ENCODE peak calls at places on chromosomes 13 and 19, in five cellular contexts. X is endothelial cell, I is mammary epithelial cell, Y is choroid plexus epithelial cell, U is tibial artery. Z is an unnamed sample.
A peak's percentile ranks its signal among the peaks of the same experiment; 100 is the strongest.

GRCh38 chr19:2167896-2168618 is 4.3 kb downstream of the DOT1L start:
- DNase-seq in U (peak; percentile 83), Y (peak; percentile 59), I (peak; percentile 25), X (no peak), Z (peak; percentile 50)

GRCh38 chr19:50332264-50333038 is 3.3 kb upstream of the KCNC3 start:
- DNase-seq in X (no peak), I (no peak), U (no peak), Y (no peak), Z (no peak)

GRCh38 chr13:45521292-45521691 is 56.6 kb downstream of the COG3 start:
- DNase-seq in Y (peak; percentile 81), U (peak; percentile 29), I (peak; percentile 46), X (no peak), Z (peak; percentile 51)

GRCh38 chr13:21917046-21918010 is 246.5 kb downstream of the FGF9 start:
- DNase-seq in I (no peak), U (no peak), Y (no peak), X (no peak), Z (peak; percentile 4)

GRCh38 chr19:14555918-14556661 is 15.8 kb downstream of the NDUFB7 start:
- DNase-seq in I (peak; percentile 82), U (no peak), X (no peak), Y (peak; percentile 43), Z (peak; percentile 44)

GRCh38 chr19:55667958-55668357 is 7.1 kb upstream of the EPN1 start:
- DNase-seq in U (no peak), I (no peak), X (no peak), Y (no peak), Z (no peak)

GRCh38 chr13:70568571-70568970 is 460.3 kb upstream of the KLHL1 start:
- DNase-seq in U (no peak), I (peak; percentile 11), X (peak; percentile 39), Y (peak; percentile 76), Z (peak; percentile 30)

GRCh38 chr19:54431255-54431838 is 16.1 kb downstream of the TTYH1 start:
- DNase-seq in I (peak; percentile 53), U (no peak), Y (peak; percentile 72), X (no peak), Z (peak; percentile 12)

GRCh38 chr13:99432637-99433542 is 68.4 kb upstream of the TM9SF2 start:
- DNase-seq in U (peak; percentile 73), I (peak; percentile 34), Y (peak; percentile 79), X (peak; percentile 50), Z (peak; percentile 79)

GRCh38 chr19:28519950-28520861 is 692.7 kb downstream of the UQCRFS1 start:
- DNase-seq in I (no peak), U (no peak), X (no peak), Y (no peak), Z (no peak)

GRCh38 chr19:47730910-47731309 is 14.4 kb upstream of the NOP53 start:
- DNase-seq in Y (no peak), I (no peak), U (no peak), X (no peak), Z (no peak)

GRCh38 chr19:42846597-42846996 is 32.9 kb downstream of the PSG1 start:
- DNase-seq in X (no peak), I (no peak), Y (no peak), U (no peak), Z (no peak)

GRCh38 chr19:38599722-38600121 is 18.0 kb downstream of the MAP4K1 start:
- DNase-seq in Y (no peak), I (no peak), U (no peak), X (no peak), Z (no peak)

GRCh38 chr13:98224557-98224956 is 47.5 kb upstream of the RNF113B start:
- DNase-seq in Y (no peak), I (no peak), X (no peak), U (no peak), Z (no peak)

GRCh38 chr13:98576963-98577822 is at the start of gene STK24:
- DNase-seq in X (peak; percentile 87), U (no peak), I (peak; percentile 66), Y (peak; percentile 85), Z (peak; percentile 90)

GRCh38 chr19:5424192-5424973 is 30.8 kb upstream of the ZNRF4 start:
- DNase-seq in Y (no peak), U (no peak), I (no peak), X (no peak), Z (no peak)

GRCh38 chr13:50400930-50401553 is 385.8 kb downstream of the KCNRG start:
- DNase-seq in I (peak; percentile 89), Y (peak; percentile 83), U (no peak), X (no peak), Z (peak; percentile 47)

GRCh38 chr19:48501446-48501960 is 10.1 kb downstream of the LMTK3 start:
- DNase-seq in X (no peak), I (peak; percentile 93), Y (no peak), U (no peak), Z (no peak)

GRCh38 chr19:14059652-14060155 is 2.2 kb downstream of the PALM3 start:
- DNase-seq in I (no peak), Y (no peak), X (no peak), U (no peak), Z (no peak)

GRCh38 chr19:13165091-13165997 is 15.1 kb downstream of the IER2 start:
- DNase-seq in I (no peak), U (no peak), Y (peak; percentile 36), X (no peak), Z (peak; percentile 78)

GRCh38 chr19:19059837-19060611 is 3.8 kb upstream of the SLC25A42 start:
- DNase-seq in Y (no peak), I (no peak), X (no peak), U (no peak), Z (no peak)

DNA sequence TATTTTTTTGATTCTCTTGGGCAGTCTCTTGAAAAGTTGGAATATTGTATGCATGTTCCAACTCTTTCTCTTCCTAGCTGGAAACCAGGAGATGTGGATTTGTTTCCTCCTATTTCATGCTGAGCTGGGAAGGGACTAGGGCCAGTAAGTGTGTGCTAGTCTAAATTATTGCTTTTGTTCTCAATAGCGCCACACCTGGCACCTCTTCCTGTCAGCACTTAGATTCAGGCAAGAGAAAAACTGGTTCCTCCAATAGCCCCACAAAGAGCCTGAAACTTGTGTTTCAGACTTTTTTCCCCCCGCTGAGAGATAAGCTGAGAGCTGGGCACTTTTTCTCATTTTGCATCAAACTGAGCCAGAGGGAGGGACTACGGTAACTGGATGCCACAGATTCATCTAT is 353.4 kb downstream of the OLFM4 start:
- DNase-seq in X (no peak), Y (no peak), U (no peak), I (no peak), Z (no peak)
- TF ChIP-seq CTCF in X (no peak), Y (no peak), U (no peak), I (no peak), Z (no peak)

DNA sequence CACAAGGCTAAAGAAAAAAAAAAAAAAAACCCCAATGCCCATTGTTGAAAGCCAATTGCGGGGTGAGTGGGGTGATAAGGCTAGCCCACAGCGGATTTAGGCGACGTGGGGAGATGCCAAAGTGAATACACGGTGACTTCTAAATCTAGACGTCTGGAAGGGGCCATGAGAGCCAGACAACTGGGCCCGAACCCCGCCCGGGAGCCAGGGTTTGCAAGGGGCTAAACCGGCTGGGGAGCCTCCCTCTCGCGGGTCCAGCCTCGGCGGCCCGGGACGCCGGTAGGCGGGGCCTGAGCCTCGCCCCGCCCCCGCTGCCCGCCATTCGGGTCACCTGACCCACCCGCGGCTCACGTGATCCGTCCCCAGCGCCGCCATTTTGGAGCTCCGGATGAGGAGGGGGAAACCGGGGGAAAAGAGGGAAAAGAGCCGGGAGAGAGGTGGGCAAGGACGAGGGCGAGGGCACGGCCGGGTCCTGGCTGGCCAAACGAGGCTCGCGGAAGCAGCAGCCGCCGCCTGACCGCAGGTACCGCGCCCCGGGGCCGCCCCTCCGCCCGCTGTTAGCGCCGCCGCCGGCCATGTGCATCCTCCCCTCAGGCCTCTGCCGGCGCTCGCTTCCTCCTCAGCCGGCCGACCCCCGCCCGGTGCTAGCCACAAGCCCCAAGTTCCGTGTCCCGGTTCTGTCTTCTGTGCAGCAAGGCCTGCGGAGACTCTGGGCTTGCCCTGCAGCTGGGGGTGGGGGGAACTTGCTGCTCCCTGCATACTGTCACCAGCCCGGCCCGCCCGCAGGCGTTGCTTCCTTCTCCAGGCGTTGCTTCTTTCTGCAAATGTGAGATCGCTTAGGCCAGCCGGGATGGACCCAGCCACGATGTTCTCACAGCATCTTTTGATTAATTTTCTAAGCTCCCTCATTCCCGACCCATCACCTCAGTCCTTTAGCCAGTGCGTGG is at the start of gene ZNF507:
- DNase-seq in U (peak; percentile 72), X (peak; percentile 89), I (peak; percentile 61), Y (peak; percentile 69), Z (peak; percentile 73)
- TF ChIP-seq CTCF in U (no peak), X (no peak), I (no peak), Y (no peak), Z (no peak)

GRCh38 chr13:112859817-112860190 is 109.2 kb upstream of the MCF2L start:
- DNase-seq in I (no peak), Y (peak; percentile 70), U (no peak), X (no peak), Z (peak; percentile 22)

GRCh38 chr13:112854321-112854720 is 114.7 kb upstream of the MCF2L start:
- DNase-seq in U (no peak), I (no peak), X (no peak), Y (no peak), Z (no peak)

GRCh38 chr13:112859128-112859816 is 109.7 kb upstream of the MCF2L start:
- DNase-seq in Y (no peak), U (no peak), X (no peak), I (no peak), Z (no peak)

GRCh38 chr13:112855859-112856258 is 113.2 kb upstream of the MCF2L start:
- DNase-seq in Y (no peak), I (no peak), X (no peak), U (no peak), Z (no peak)

DNA sequence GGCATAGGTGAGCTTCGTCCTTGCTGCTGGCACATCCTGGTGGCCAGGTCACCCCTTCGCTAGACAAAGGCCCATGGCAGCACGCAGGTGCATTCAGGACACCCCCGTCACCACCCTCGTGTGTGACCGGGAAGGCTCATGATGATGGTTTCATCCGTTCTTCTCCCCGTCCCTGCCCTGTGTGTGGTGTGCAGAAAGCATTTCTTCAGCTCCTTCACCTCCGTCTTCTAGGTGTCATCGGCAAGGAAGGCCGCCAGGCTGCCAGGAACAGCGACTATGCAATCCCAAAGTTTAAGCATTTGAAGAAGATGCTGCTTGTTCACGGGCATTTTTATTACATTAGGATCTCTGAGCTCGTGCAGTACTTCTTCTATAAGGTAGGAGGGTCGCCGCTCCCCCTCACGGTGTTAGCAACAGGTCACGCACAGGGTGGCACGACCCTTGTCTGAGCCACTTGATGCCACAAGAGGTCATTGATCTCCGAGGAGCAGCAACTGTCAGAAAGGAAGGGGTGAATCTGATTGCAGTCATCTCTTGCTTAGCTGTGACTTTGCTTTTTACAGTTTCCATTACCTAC is 111.0 kb upstream of the MCF2L start:
- DNase-seq in Y (no peak), U (no peak), X (no peak), I (no peak), Z (no peak)
- TF ChIP-seq CTCF in Y (no peak), U (no peak), X (no peak), I (no peak), Z (no peak)

GRCh38 chr13:110107568-110108347 is 199.2 kb downstream of the COL4A1 start:
- DNase-seq in U (no peak), I (no peak), Y (peak; percentile 35), X (peak; percentile 53), Z (no peak)
- TF ChIP-seq CTCF in U (no peak), I (peak; percentile 21), Y (peak; percentile 40), X (peak; percentile 24), Z (no peak)

GRCh38 chr19:37370880-37371661 is at the start of gene ZNF527:
- DNase-seq in I (peak; percentile 96), Y (peak; percentile 98), X (peak; percentile 95), U (peak; percentile 96), Z (peak; percentile 96)
- TF ChIP-seq CTCF in I (no peak), Y (no peak), X (no peak), U (peak; percentile 10), Z (no peak)

Z was measured in fibroblast of villous mesenchyme.